ENCODE peak calls at places on chromosomes 5 and 9, in seven cellular contexts. One of them, this sample, is unnamed.

GRCh38 chr5:39138892-39139291 is 64.7 kb upstream of the RICTOR start:
- DNase-seq in D341Med: no peak
- DNase-seq in aorta: no peak
- DNase-seq in activated CD8-positive, alpha-beta memory T cell treated with anti-CD3 and anti-CD28 coated beads for 24 hours: no peak
- DNase-seq in NCI-H460: peak
- DNase-seq in upper lobe of right lung: no peak
- DNase-seq in AML-193: no peak
- DNase-seq in this sample: no peak

GRCh38 chr5:107990881-107991810 is 320.4 kb upstream of the EFNA5 start:
- DNase-seq in NCI-H460: no peak
- DNase-seq in D341Med: no peak
- DNase-seq in aorta: no peak
- DNase-seq in upper lobe of right lung: no peak
- DNase-seq in AML-193: no peak
- DNase-seq in activated CD8-positive, alpha-beta memory T cell treated with anti-CD3 and anti-CD28 coated beads for 24 hours: no peak
- DNase-seq in this sample: no peak

GRCh38 chr5:110027527-110028322 is 338.0 kb downstream of the MAN2A1 start:
- DNase-seq in AML-193: no peak
- DNase-seq in upper lobe of right lung: no peak
- DNase-seq in D341Med: no peak
- DNase-seq in aorta: no peak
- DNase-seq in activated CD8-positive, alpha-beta memory T cell treated with anti-CD3 and anti-CD28 coated beads for 24 hours: no peak
- DNase-seq in NCI-H460: no peak
- DNase-seq in this sample: no peak

GRCh38 chr5:159230657-159231056 is 21.3 kb upstream of the RNF145 start:
- DNase-seq in D341Med: no peak
- DNase-seq in aorta: no peak
- DNase-seq in activated CD8-positive, alpha-beta memory T cell treated with anti-CD3 and anti-CD28 coated beads for 24 hours: no peak
- DNase-seq in upper lobe of right lung: no peak
- DNase-seq in AML-193: no peak
- DNase-seq in NCI-H460: no peak
- DNase-seq in this sample: no peak

GRCh38 chr9:129987047-129987446 is 55.9 kb downstream of the FNBP1 start:
- DNase-seq in NCI-H460: no peak
- DNase-seq in activated CD8-positive, alpha-beta memory T cell treated with anti-CD3 and anti-CD28 coated beads for 24 hours: no peak
- DNase-seq in AML-193: no peak
- DNase-seq in aorta: no peak
- DNase-seq in upper lobe of right lung: no peak
- DNase-seq in D341Med: no peak
- DNase-seq in this sample: no peak

GRCh38 chr5:42090162-42090561 is 165.1 kb downstream of the FBXO4 start:
- DNase-seq in AML-193: no peak
- DNase-seq in NCI-H460: no peak
- DNase-seq in upper lobe of right lung: no peak
- DNase-seq in aorta: no peak
- DNase-seq in activated CD8-positive, alpha-beta memory T cell treated with anti-CD3 and anti-CD28 coated beads for 24 hours: no peak
- DNase-seq in D341Med: no peak
- DNase-seq in this sample: no peak

GRCh38 chr9:95852059-95853032 is 23.1 kb upstream of the ERCC6L2 start:
- DNase-seq in aorta: no peak
- DNase-seq in D341Med: no peak
- DNase-seq in AML-193: no peak
- DNase-seq in activated CD8-positive, alpha-beta memory T cell treated with anti-CD3 and anti-CD28 coated beads for 24 hours: no peak
- DNase-seq in NCI-H460: no peak
- DNase-seq in upper lobe of right lung: no peak
- DNase-seq in this sample: no peak

GRCh38 chr9:112861638-112862555 is 28.8 kb downstream of the SLC46A2 start:
- DNase-seq in NCI-H460: no peak
- DNase-seq in AML-193: peak
- DNase-seq in aorta: no peak
- DNase-seq in activated CD8-positive, alpha-beta memory T cell treated with anti-CD3 and anti-CD28 coated beads for 24 hours: no peak
- DNase-seq in upper lobe of right lung: peak
- DNase-seq in D341Med: no peak
- DNase-seq in this sample: no peak

GRCh38 chr5:15833365-15833764 is 333.4 kb downstream of the FBXL7 start:
- DNase-seq in D341Med: no peak
- DNase-seq in activated CD8-positive, alpha-beta memory T cell treated with anti-CD3 and anti-CD28 coated beads for 24 hours: no peak
- DNase-seq in NCI-H460: no peak
- DNase-seq in aorta: no peak
- DNase-seq in AML-193: no peak
- DNase-seq in upper lobe of right lung: no peak
- DNase-seq in this sample: no peak

GRCh38 chr5:79806741-79807140 is 117.1 kb downstream of the CMYA5 start:
- DNase-seq in aorta: no peak
- DNase-seq in activated CD8-positive, alpha-beta memory T cell treated with anti-CD3 and anti-CD28 coated beads for 24 hours: no peak
- DNase-seq in AML-193: no peak
- DNase-seq in D341Med: no peak
- DNase-seq in NCI-H460: no peak
- DNase-seq in upper lobe of right lung: no peak
- DNase-seq in this sample: no peak

GRCh38 chr5:34998058-34998789 is 49.5 kb downstream of the AGXT2 start:
- DNase-seq in AML-193: no peak
- DNase-seq in upper lobe of right lung: no peak
- DNase-seq in D341Med: no peak
- DNase-seq in activated CD8-positive, alpha-beta memory T cell treated with anti-CD3 and anti-CD28 coated beads for 24 hours: no peak
- DNase-seq in NCI-H460: no peak
- DNase-seq in aorta: no peak
- DNase-seq in this sample: peak

GRCh38 chr5:140111043-140111858 is 2.7 kb upstream of the PURA start:
- DNase-seq in NCI-H460: no peak
- DNase-seq in D341Med: no peak
- DNase-seq in upper lobe of right lung: no peak
- DNase-seq in activated CD8-positive, alpha-beta memory T cell treated with anti-CD3 and anti-CD28 coated beads for 24 hours: no peak
- DNase-seq in aorta: no peak
- DNase-seq in AML-193: no peak
- DNase-seq in this sample: no peak